ENCODE peak calls at places on chromosomes 4 and X, in five cellular contexts. One of them, this sample, is unnamed.

GRCh38 chr4:53455766-53456165 is 78.3 kb downstream of the FIP1L1 start:
- DNase-seq in pancreas: no peak
- DNase-seq in vagina: no peak
- DNase-seq in left lung: no peak
- DNase-seq in IMR-90: no peak
- DNase-seq in this sample: no peak

GRCh38 chrX:153951683-153952372 is 7.4 kb upstream of the RENBP start:
- DNase-seq in vagina: no peak
- DNase-seq in IMR-90: no peak
- DNase-seq in pancreas: no peak
- DNase-seq in left lung: no peak
- DNase-seq in this sample: peak

GRCh38 chrX:125810856-125811255 is 355.2 kb downstream of the DCAF12L2 start:
- DNase-seq in IMR-90: no peak
- DNase-seq in vagina: no peak
- DNase-seq in left lung: no peak
- DNase-seq in pancreas: no peak
- DNase-seq in this sample: no peak

GRCh38 chr4:100696531-100696930 is 178.7 kb upstream of the EMCN start:
- DNase-seq in pancreas: no peak
- DNase-seq in IMR-90: no peak
- DNase-seq in vagina: no peak
- DNase-seq in left lung: no peak
- DNase-seq in this sample: no peak

GRCh38 chr4:138007572-138007971 is 234.6 kb downstream of the SLC7A11 start:
- DNase-seq in vagina: no peak
- DNase-seq in left lung: no peak
- DNase-seq in pancreas: no peak
- DNase-seq in IMR-90: no peak
- DNase-seq in this sample: no peak

GRCh38 chr4:68141852-68142251 is 12.2 kb upstream of the TMPRSS11F start:
- DNase-seq in left lung: no peak
- DNase-seq in vagina: no peak
- DNase-seq in IMR-90: no peak
- DNase-seq in pancreas: no peak
- DNase-seq in this sample: no peak

GRCh38 chr4:1019726-1020470 is 8.5 kb downstream of the FGFRL1 start:
- DNase-seq in vagina: no peak
- DNase-seq in left lung: no peak
- DNase-seq in IMR-90: no peak
- DNase-seq in pancreas: no peak
- DNase-seq in this sample: no peak

GRCh38 chrX:152640039-152640818 is 2.5 kb downstream of the GABRQ start:
- DNase-seq in IMR-90: peak
- DNase-seq in vagina: peak
- DNase-seq in pancreas: no peak
- DNase-seq in left lung: no peak
- DNase-seq in this sample: no peak

GRCh38 chrX:143570747-143571146 is 53.5 kb upstream of the SPANXN3 start:
- DNase-seq in pancreas: no peak
- DNase-seq in IMR-90: no peak
- DNase-seq in vagina: no peak
- DNase-seq in left lung: no peak
- DNase-seq in this sample: no peak

GRCh38 chr4:88751258-88752075 is 53.8 kb upstream of the NAP1L5 start:
- DNase-seq in pancreas: no peak
- DNase-seq in IMR-90: peak
- DNase-seq in left lung: no peak
- DNase-seq in vagina: no peak
- DNase-seq in this sample: no peak

GRCh38 chrX:20393944-20394343 is 127.2 kb upstream of the RPS6KA3 start:
- DNase-seq in pancreas: no peak
- DNase-seq in vagina: no peak
- DNase-seq in IMR-90: no peak
- DNase-seq in left lung: no peak
- DNase-seq in this sample: no peak

GRCh38 chr4:43990968-43991367 is 457.6 kb downstream of the KCTD8 start:
- DNase-seq in IMR-90: no peak
- DNase-seq in vagina: no peak
- DNase-seq in left lung: no peak
- DNase-seq in pancreas: no peak
- DNase-seq in this sample: no peak

GRCh38 chr4:6608758-6609414 is 31.6 kb upstream of the MRFAP1 start:
- DNase-seq in left lung: no peak
- DNase-seq in IMR-90: no peak
- DNase-seq in pancreas: no peak
- DNase-seq in vagina: no peak
- DNase-seq in this sample: no peak

GRCh38 chr4:185143596-185143969 is 517 bp downstream of the SLC25A4 start:
- DNase-seq in left lung: peak
- DNase-seq in pancreas: peak
- DNase-seq in vagina: no peak
- DNase-seq in IMR-90: peak
- DNase-seq in this sample: peak

GRCh38 chr4:184280591-184281071 is 63.0 kb upstream of the ENPP6 start:
- DNase-seq in vagina: peak
- DNase-seq in pancreas: no peak
- DNase-seq in left lung: no peak
- DNase-seq in IMR-90: no peak
- DNase-seq in this sample: no peak

GRCh38 chr4:102632236-102632635 is 128.5 kb downstream of the MANBA start:
- DNase-seq in left lung: no peak
- DNase-seq in pancreas: no peak
- DNase-seq in IMR-90: no peak
- DNase-seq in vagina: no peak
- DNase-seq in this sample: no peak

GRCh38 chr4:37430718-37431416 is 186.3 kb downstream of the NWD2 start:
- DNase-seq in vagina: no peak
- DNase-seq in left lung: no peak
- DNase-seq in pancreas: no peak
- DNase-seq in IMR-90: no peak
- DNase-seq in this sample: no peak

GRCh38 chr4:40121515-40121914 is 64.9 kb downstream of the N4BP2 start:
- DNase-seq in IMR-90: peak
- DNase-seq in pancreas: peak
- DNase-seq in left lung: no peak
- DNase-seq in vagina: no peak
- DNase-seq in this sample: no peak

GRCh38 chrX:40748977-40749376 is 13.6 kb upstream of the MED14 start:
- DNase-seq in left lung: no peak
- DNase-seq in pancreas: no peak
- DNase-seq in vagina: no peak
- DNase-seq in IMR-90: no peak
- DNase-seq in this sample: no peak

GRCh38 chr4:54609310-54609709 is 48.4 kb upstream of the KIT start:
- DNase-seq in pancreas: no peak
- DNase-seq in left lung: no peak
- DNase-seq in IMR-90: no peak
- DNase-seq in vagina: no peak
- DNase-seq in this sample: no peak

GRCh38 chr4:80125252-80126177 is 52.5 kb upstream of the ANTXR2 start:
- DNase-seq in vagina: no peak
- DNase-seq in pancreas: no peak
- DNase-seq in left lung: no peak
- DNase-seq in IMR-90: peak
- DNase-seq in this sample: no peak

GRCh38 chr4:123811763-123812390 is 415.3 kb downstream of the SPRY1 start:
- DNase-seq in IMR-90: no peak
- DNase-seq in pancreas: no peak
- DNase-seq in left lung: no peak
- DNase-seq in vagina: no peak
- DNase-seq in this sample: no peak
- H3K27ac ChIP-seq in IMR-90: no peak
- H3K27ac ChIP-seq in pancreas: no peak
- H3K27ac ChIP-seq in left lung: peak
- H3K27ac ChIP-seq in vagina: peak
- H3K27ac ChIP-seq in this sample: no peak

GRCh38 chr4:7759635-7760034 is 180.0 kb downstream of the AFAP1 start:
- DNase-seq in vagina: no peak
- DNase-seq in left lung: no peak
- DNase-seq in IMR-90: no peak
- DNase-seq in pancreas: no peak
- DNase-seq in this sample: peak

GRCh38 chr4:7757501-7758443 is 181.9 kb downstream of the AFAP1 start:
- DNase-seq in vagina: no peak
- DNase-seq in IMR-90: no peak
- DNase-seq in pancreas: no peak
- DNase-seq in left lung: no peak
- DNase-seq in this sample: peak

GRCh38 chr4:7759221-7759620 is 180.4 kb downstream of the AFAP1 start:
- DNase-seq in pancreas: no peak
- DNase-seq in IMR-90: no peak
- DNase-seq in vagina: no peak
- DNase-seq in left lung: no peak
- DNase-seq in this sample: peak

GRCh38 chr4:7756561-7757355 is 182.9 kb downstream of the AFAP1 start:
- DNase-seq in left lung: no peak
- DNase-seq in pancreas: no peak
- DNase-seq in IMR-90: no peak
- DNase-seq in vagina: no peak
- DNase-seq in this sample: peak

DNA sequence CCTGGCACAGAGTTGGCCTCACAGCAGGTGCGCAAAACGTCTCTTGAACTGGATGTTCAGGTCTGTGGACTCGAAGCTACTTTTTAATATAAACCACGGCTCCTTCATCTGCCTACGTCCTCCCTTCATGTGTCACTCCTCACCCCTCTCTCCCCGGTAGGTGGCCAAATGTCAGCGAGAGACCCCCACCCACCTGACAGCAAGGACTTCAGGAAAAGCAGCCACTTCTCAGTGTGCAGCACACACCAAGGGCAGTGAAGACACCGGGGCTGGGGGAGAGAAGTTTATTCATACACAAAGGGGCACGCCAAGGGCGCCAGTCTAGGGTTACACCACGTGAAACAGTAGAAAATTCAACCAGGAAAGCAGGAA is 181.2 kb downstream of the AFAP1 start:
- DNase-seq in vagina: no peak
- DNase-seq in IMR-90: no peak
- DNase-seq in pancreas: no peak
- DNase-seq in left lung: no peak
- DNase-seq in this sample: peak
- H3K27ac ChIP-seq in vagina: no peak
- H3K27ac ChIP-seq in IMR-90: no peak
- H3K27ac ChIP-seq in pancreas: no peak
- H3K27ac ChIP-seq in left lung: no peak
- H3K27ac ChIP-seq in this sample: no peak

GRCh38 chr4:127251423-127251822 is 381.3 kb upstream of the INTU start:
- DNase-seq in left lung: no peak
- DNase-seq in pancreas: no peak
- DNase-seq in vagina: no peak
- DNase-seq in IMR-90: peak
- DNase-seq in this sample: no peak

GRCh38 chr4:127249066-127249766 is 383.5 kb upstream of the INTU start:
- DNase-seq in pancreas: no peak
- DNase-seq in left lung: no peak
- DNase-seq in vagina: no peak
- DNase-seq in IMR-90: peak
- DNase-seq in this sample: no peak

GRCh38 chr4:127247293-127247952 is 385.3 kb upstream of the INTU start:
- DNase-seq in pancreas: no peak
- DNase-seq in left lung: no peak
- DNase-seq in vagina: no peak
- DNase-seq in IMR-90: no peak
- DNase-seq in this sample: no peak

GRCh38 chr4:127249767-127250108 is 383.0 kb upstream of the INTU start:
- DNase-seq in vagina: no peak
- DNase-seq in IMR-90: no peak
- DNase-seq in left lung: no peak
- DNase-seq in pancreas: no peak
- DNase-seq in this sample: no peak

DNA sequence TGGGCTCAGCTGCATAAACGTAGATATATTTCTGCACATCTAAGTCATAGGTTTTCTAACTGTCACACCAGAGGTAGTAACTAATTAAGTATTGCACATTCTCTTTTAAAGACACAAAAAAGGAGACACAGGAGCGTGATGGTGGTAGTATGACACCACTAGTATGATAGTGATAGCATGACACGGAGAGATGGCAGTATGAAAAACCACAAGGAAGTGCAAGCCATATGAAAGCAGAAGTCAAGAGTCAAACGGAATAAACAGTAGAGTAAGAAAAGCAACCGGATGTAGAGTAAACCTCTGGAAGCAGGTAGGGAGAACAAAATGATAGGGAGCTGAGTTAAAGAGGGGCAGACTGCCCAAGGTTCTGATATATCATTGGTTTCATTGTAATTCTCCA is 382.2 kb upstream of the INTU start:
- DNase-seq in IMR-90: no peak
- DNase-seq in vagina: no peak
- DNase-seq in pancreas: no peak
- DNase-seq in left lung: no peak
- DNase-seq in this sample: no peak
- H3K27ac ChIP-seq in IMR-90: no peak
- H3K27ac ChIP-seq in vagina: no peak
- H3K27ac ChIP-seq in pancreas: no peak
- H3K27ac ChIP-seq in left lung: no peak
- H3K27ac ChIP-seq in this sample: no peak

GRCh38 chr4:76298227-76298626 is 8.3 kb upstream of the STBD1 start:
- DNase-seq in left lung: no peak
- DNase-seq in pancreas: no peak
- DNase-seq in IMR-90: no peak
- DNase-seq in vagina: no peak
- DNase-seq in this sample: no peak
- H3K27ac ChIP-seq in left lung: no peak
- H3K27ac ChIP-seq in pancreas: no peak
- H3K27ac ChIP-seq in IMR-90: no peak
- H3K27ac ChIP-seq in vagina: no peak
- H3K27ac ChIP-seq in this sample: no peak

DNA sequence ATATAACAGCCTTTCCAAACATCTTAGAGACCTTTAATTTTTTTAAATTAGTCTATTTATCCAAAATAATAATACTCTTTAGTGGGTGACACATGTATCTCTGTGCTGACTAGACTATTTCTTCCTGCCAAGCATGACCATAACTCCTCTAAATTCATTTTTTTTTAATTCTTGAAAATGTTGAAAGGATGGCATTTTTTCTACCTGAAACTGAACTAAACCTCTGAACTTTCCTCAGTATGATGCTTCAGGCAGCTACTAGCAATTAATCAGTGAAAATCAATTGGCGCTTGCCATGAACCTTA is 42.4 kb upstream of the PDLIM5 start:
- DNase-seq in IMR-90: no peak
- DNase-seq in vagina: no peak
- DNase-seq in pancreas: no peak
- DNase-seq in left lung: no peak
- DNase-seq in this sample: no peak
- H3K27ac ChIP-seq in IMR-90: no peak
- H3K27ac ChIP-seq in vagina: no peak
- H3K27ac ChIP-seq in pancreas: no peak
- H3K27ac ChIP-seq in left lung: no peak
- H3K27ac ChIP-seq in this sample: no peak